ENCODE peak calls at places on chromosome 10, in four cellular contexts. One of them, this sample, is unnamed.

GRCh38 chr10:12774219-12774894 is 227.2 kb downstream of the CCDC3 start:
- DNase-seq in SK-MEL-5: no peak
- DNase-seq in stimulated activated CD4-positive, alpha-beta T cell treated with anti-CD3 and anti-CD28 coated beads, TNF-alpha, amount 100 ng/mL, for 48 hours: no peak
- DNase-seq in activated T-helper 1 cell treated with anti-CD3 and anti-CD28 coated beads, Interleukin-12 subunit alpha, Interleukin-12 subunit beta, Interleukin-2, Interleukin-4 antibody, amounts not matched to agents 30 ng/mL and 10 ng/mL and 1 ng/mL, durations not matched to agents 14 hours and 24 hours and 36 hours: no peak
- DNase-seq in this sample: no peak

GRCh38 chr10:71831646-71832552 is 19.2 kb downstream of the PSAP start:
- DNase-seq in SK-MEL-5: no peak
- DNase-seq in stimulated activated CD4-positive, alpha-beta T cell treated with anti-CD3 and anti-CD28 coated beads, TNF-alpha, amount 100 ng/mL, for 48 hours: no peak
- DNase-seq in activated T-helper 1 cell treated with anti-CD3 and anti-CD28 coated beads, Interleukin-12 subunit alpha, Interleukin-12 subunit beta, Interleukin-2, Interleukin-4 antibody, amounts not matched to agents 30 ng/mL and 10 ng/mL and 1 ng/mL, durations not matched to agents 14 hours and 24 hours and 36 hours: no peak
- DNase-seq in this sample: peak; percentile 64

GRCh38 chr10:15370212-15370740 is 813 bp downstream of the FAM171A1 start:
- DNase-seq in SK-MEL-5: no peak
- DNase-seq in stimulated activated CD4-positive, alpha-beta T cell treated with anti-CD3 and anti-CD28 coated beads, TNF-alpha, amount 100 ng/mL, for 48 hours: peak; percentile 8
- DNase-seq in activated T-helper 1 cell treated with anti-CD3 and anti-CD28 coated beads, Interleukin-12 subunit alpha, Interleukin-12 subunit beta, Interleukin-2, Interleukin-4 antibody, amounts not matched to agents 30 ng/mL and 10 ng/mL and 1 ng/mL, durations not matched to agents 14 hours and 24 hours and 36 hours: no peak
- DNase-seq in this sample: peak; percentile 59

GRCh38 chr10:92567952-92568600 is 5.8 kb downstream of the IDE start:
- DNase-seq in SK-MEL-5: no peak
- DNase-seq in stimulated activated CD4-positive, alpha-beta T cell treated with anti-CD3 and anti-CD28 coated beads, TNF-alpha, amount 100 ng/mL, for 48 hours: no peak
- DNase-seq in activated T-helper 1 cell treated with anti-CD3 and anti-CD28 coated beads, Interleukin-12 subunit alpha, Interleukin-12 subunit beta, Interleukin-2, Interleukin-4 antibody, amounts not matched to agents 30 ng/mL and 10 ng/mL and 1 ng/mL, durations not matched to agents 14 hours and 24 hours and 36 hours: no peak
- DNase-seq in this sample: no peak

GRCh38 chr10:122304054-122304579 is 33.0 kb downstream of the BTBD16 start:
- DNase-seq in SK-MEL-5: no peak
- DNase-seq in stimulated activated CD4-positive, alpha-beta T cell treated with anti-CD3 and anti-CD28 coated beads, TNF-alpha, amount 100 ng/mL, for 48 hours: no peak
- DNase-seq in activated T-helper 1 cell treated with anti-CD3 and anti-CD28 coated beads, Interleukin-12 subunit alpha, Interleukin-12 subunit beta, Interleukin-2, Interleukin-4 antibody, amounts not matched to agents 30 ng/mL and 10 ng/mL and 1 ng/mL, durations not matched to agents 14 hours and 24 hours and 36 hours: no peak
- DNase-seq in this sample: no peak

GRCh38 chr10:52756295-52756694 is 16.3 kb downstream of the MBL2 start:
- DNase-seq in SK-MEL-5: no peak
- DNase-seq in stimulated activated CD4-positive, alpha-beta T cell treated with anti-CD3 and anti-CD28 coated beads, TNF-alpha, amount 100 ng/mL, for 48 hours: no peak
- DNase-seq in activated T-helper 1 cell treated with anti-CD3 and anti-CD28 coated beads, Interleukin-12 subunit alpha, Interleukin-12 subunit beta, Interleukin-2, Interleukin-4 antibody, amounts not matched to agents 30 ng/mL and 10 ng/mL and 1 ng/mL, durations not matched to agents 14 hours and 24 hours and 36 hours: no peak
- DNase-seq in this sample: no peak

GRCh38 chr10:92691591-92692084 is 1.9 kb downstream of the HHEX start:
- DNase-seq in SK-MEL-5: no peak
- DNase-seq in stimulated activated CD4-positive, alpha-beta T cell treated with anti-CD3 and anti-CD28 coated beads, TNF-alpha, amount 100 ng/mL, for 48 hours: no peak
- DNase-seq in activated T-helper 1 cell treated with anti-CD3 and anti-CD28 coated beads, Interleukin-12 subunit alpha, Interleukin-12 subunit beta, Interleukin-2, Interleukin-4 antibody, amounts not matched to agents 30 ng/mL and 10 ng/mL and 1 ng/mL, durations not matched to agents 14 hours and 24 hours and 36 hours: no peak
- DNase-seq in this sample: no peak

GRCh38 chr10:93039721-93040120 is 20.9 kb upstream of the CYP26C1 start:
- DNase-seq in SK-MEL-5: peak; percentile 55
- DNase-seq in stimulated activated CD4-positive, alpha-beta T cell treated with anti-CD3 and anti-CD28 coated beads, TNF-alpha, amount 100 ng/mL, for 48 hours: no peak
- DNase-seq in activated T-helper 1 cell treated with anti-CD3 and anti-CD28 coated beads, Interleukin-12 subunit alpha, Interleukin-12 subunit beta, Interleukin-2, Interleukin-4 antibody, amounts not matched to agents 30 ng/mL and 10 ng/mL and 1 ng/mL, durations not matched to agents 14 hours and 24 hours and 36 hours: no peak
- DNase-seq in this sample: peak; percentile 72

GRCh38 chr10:17751781-17752445 is at the start of gene TMEM236:
- DNase-seq in SK-MEL-5: no peak
- DNase-seq in stimulated activated CD4-positive, alpha-beta T cell treated with anti-CD3 and anti-CD28 coated beads, TNF-alpha, amount 100 ng/mL, for 48 hours: no peak
- DNase-seq in activated T-helper 1 cell treated with anti-CD3 and anti-CD28 coated beads, Interleukin-12 subunit alpha, Interleukin-12 subunit beta, Interleukin-2, Interleukin-4 antibody, amounts not matched to agents 30 ng/mL and 10 ng/mL and 1 ng/mL, durations not matched to agents 14 hours and 24 hours and 36 hours: no peak
- DNase-seq in this sample: no peak

GRCh38 chr10:9602930-9603459 is 1414.7 kb upstream of the CELF2 start:
- DNase-seq in SK-MEL-5: no peak
- DNase-seq in stimulated activated CD4-positive, alpha-beta T cell treated with anti-CD3 and anti-CD28 coated beads, TNF-alpha, amount 100 ng/mL, for 48 hours: no peak
- DNase-seq in activated T-helper 1 cell treated with anti-CD3 and anti-CD28 coated beads, Interleukin-12 subunit alpha, Interleukin-12 subunit beta, Interleukin-2, Interleukin-4 antibody, amounts not matched to agents 30 ng/mL and 10 ng/mL and 1 ng/mL, durations not matched to agents 14 hours and 24 hours and 36 hours: no peak
- DNase-seq in this sample: no peak

GRCh38 chr10:47195274-47195885 is 104.6 kb upstream of the GDF10 start:
- DNase-seq in SK-MEL-5: no peak
- DNase-seq in stimulated activated CD4-positive, alpha-beta T cell treated with anti-CD3 and anti-CD28 coated beads, TNF-alpha, amount 100 ng/mL, for 48 hours: no peak
- DNase-seq in activated T-helper 1 cell treated with anti-CD3 and anti-CD28 coated beads, Interleukin-12 subunit alpha, Interleukin-12 subunit beta, Interleukin-2, Interleukin-4 antibody, amounts not matched to agents 30 ng/mL and 10 ng/mL and 1 ng/mL, durations not matched to agents 14 hours and 24 hours and 36 hours: no peak
- DNase-seq in this sample: no peak

GRCh38 chr10:35216303-35216905 is 89.8 kb downstream of the CREM start:
- DNase-seq in SK-MEL-5: no peak
- DNase-seq in stimulated activated CD4-positive, alpha-beta T cell treated with anti-CD3 and anti-CD28 coated beads, TNF-alpha, amount 100 ng/mL, for 48 hours: no peak
- DNase-seq in activated T-helper 1 cell treated with anti-CD3 and anti-CD28 coated beads, Interleukin-12 subunit alpha, Interleukin-12 subunit beta, Interleukin-2, Interleukin-4 antibody, amounts not matched to agents 30 ng/mL and 10 ng/mL and 1 ng/mL, durations not matched to agents 14 hours and 24 hours and 36 hours: peak; percentile 40
- DNase-seq in this sample: no peak

GRCh38 chr10:97140284-97140846 is 45.4 kb downstream of the SLIT1 start:
- DNase-seq in SK-MEL-5: no peak
- DNase-seq in stimulated activated CD4-positive, alpha-beta T cell treated with anti-CD3 and anti-CD28 coated beads, TNF-alpha, amount 100 ng/mL, for 48 hours: no peak
- DNase-seq in activated T-helper 1 cell treated with anti-CD3 and anti-CD28 coated beads, Interleukin-12 subunit alpha, Interleukin-12 subunit beta, Interleukin-2, Interleukin-4 antibody, amounts not matched to agents 30 ng/mL and 10 ng/mL and 1 ng/mL, durations not matched to agents 14 hours and 24 hours and 36 hours: no peak
- DNase-seq in this sample: peak; percentile 11

GRCh38 chr10:79054203-79055099 is 14.3 kb upstream of the ZMIZ1 start:
- DNase-seq in SK-MEL-5: no peak
- DNase-seq in stimulated activated CD4-positive, alpha-beta T cell treated with anti-CD3 and anti-CD28 coated beads, TNF-alpha, amount 100 ng/mL, for 48 hours: no peak
- DNase-seq in activated T-helper 1 cell treated with anti-CD3 and anti-CD28 coated beads, Interleukin-12 subunit alpha, Interleukin-12 subunit beta, Interleukin-2, Interleukin-4 antibody, amounts not matched to agents 30 ng/mL and 10 ng/mL and 1 ng/mL, durations not matched to agents 14 hours and 24 hours and 36 hours: no peak
- DNase-seq in this sample: no peak

GRCh38 chr10:102917314-102917961 is 656 bp upstream of the CNNM2 start:
- DNase-seq in SK-MEL-5: peak; percentile 53
- DNase-seq in stimulated activated CD4-positive, alpha-beta T cell treated with anti-CD3 and anti-CD28 coated beads, TNF-alpha, amount 100 ng/mL, for 48 hours: peak; percentile 74
- DNase-seq in activated T-helper 1 cell treated with anti-CD3 and anti-CD28 coated beads, Interleukin-12 subunit alpha, Interleukin-12 subunit beta, Interleukin-2, Interleukin-4 antibody, amounts not matched to agents 30 ng/mL and 10 ng/mL and 1 ng/mL, durations not matched to agents 14 hours and 24 hours and 36 hours: peak; percentile 78
- DNase-seq in this sample: peak; percentile 40

GRCh38 chr10:70778267-70778924 is 6.8 kb downstream of the TBATA start:
- DNase-seq in SK-MEL-5: no peak
- DNase-seq in stimulated activated CD4-positive, alpha-beta T cell treated with anti-CD3 and anti-CD28 coated beads, TNF-alpha, amount 100 ng/mL, for 48 hours: no peak
- DNase-seq in activated T-helper 1 cell treated with anti-CD3 and anti-CD28 coated beads, Interleukin-12 subunit alpha, Interleukin-12 subunit beta, Interleukin-2, Interleukin-4 antibody, amounts not matched to agents 30 ng/mL and 10 ng/mL and 1 ng/mL, durations not matched to agents 14 hours and 24 hours and 36 hours: no peak
- DNase-seq in this sample: no peak

GRCh38 chr10:114714281-114714741 is 56.2 kb upstream of the ABLIM1 start:
- DNase-seq in SK-MEL-5: peak; percentile 79
- DNase-seq in stimulated activated CD4-positive, alpha-beta T cell treated with anti-CD3 and anti-CD28 coated beads, TNF-alpha, amount 100 ng/mL, for 48 hours: no peak
- DNase-seq in activated T-helper 1 cell treated with anti-CD3 and anti-CD28 coated beads, Interleukin-12 subunit alpha, Interleukin-12 subunit beta, Interleukin-2, Interleukin-4 antibody, amounts not matched to agents 30 ng/mL and 10 ng/mL and 1 ng/mL, durations not matched to agents 14 hours and 24 hours and 36 hours: no peak
- DNase-seq in this sample: peak; percentile 96

GRCh38 chr10:2329082-2329481 is 591.8 kb upstream of the ADARB2 start:
- DNase-seq in SK-MEL-5: no peak
- DNase-seq in stimulated activated CD4-positive, alpha-beta T cell treated with anti-CD3 and anti-CD28 coated beads, TNF-alpha, amount 100 ng/mL, for 48 hours: no peak
- DNase-seq in activated T-helper 1 cell treated with anti-CD3 and anti-CD28 coated beads, Interleukin-12 subunit alpha, Interleukin-12 subunit beta, Interleukin-2, Interleukin-4 antibody, amounts not matched to agents 30 ng/mL and 10 ng/mL and 1 ng/mL, durations not matched to agents 14 hours and 24 hours and 36 hours: no peak
- DNase-seq in this sample: no peak

GRCh38 chr10:31134303-31134928 is 102.8 kb upstream of the ZNF438 start:
- DNase-seq in SK-MEL-5: no peak
- DNase-seq in stimulated activated CD4-positive, alpha-beta T cell treated with anti-CD3 and anti-CD28 coated beads, TNF-alpha, amount 100 ng/mL, for 48 hours: no peak
- DNase-seq in activated T-helper 1 cell treated with anti-CD3 and anti-CD28 coated beads, Interleukin-12 subunit alpha, Interleukin-12 subunit beta, Interleukin-2, Interleukin-4 antibody, amounts not matched to agents 30 ng/mL and 10 ng/mL and 1 ng/mL, durations not matched to agents 14 hours and 24 hours and 36 hours: peak; percentile 24
- DNase-seq in this sample: peak; percentile 53

GRCh38 chr10:62755662-62756653 is 48.6 kb upstream of the ADO start:
- DNase-seq in SK-MEL-5: peak; percentile 71
- DNase-seq in stimulated activated CD4-positive, alpha-beta T cell treated with anti-CD3 and anti-CD28 coated beads, TNF-alpha, amount 100 ng/mL, for 48 hours: no peak
- DNase-seq in activated T-helper 1 cell treated with anti-CD3 and anti-CD28 coated beads, Interleukin-12 subunit alpha, Interleukin-12 subunit beta, Interleukin-2, Interleukin-4 antibody, amounts not matched to agents 30 ng/mL and 10 ng/mL and 1 ng/mL, durations not matched to agents 14 hours and 24 hours and 36 hours: no peak
- DNase-seq in this sample: no peak